ENCODE peak calls at places on chromosomes 16 and 17, in eight cellular contexts. One of them, this sample, is unnamed.

GRCh38 chr17:44591223-44591622 is 33.9 kb downstream of the FZD2 start:
- DNase-seq in NCI-H2081: no peak
- DNase-seq in DMS153: no peak
- DNase-seq in NCI-H1930: no peak
- DNase-seq in hippocampal formation: no peak
- DNase-seq in NCI-H1436 treated with DMSO at 0.1 percent for 48 hours: no peak
- DNase-seq in effector CD4-positive, alpha-beta T cell: no peak
- DNase-seq in mucosa of gallbladder: no peak
- DNase-seq in this sample: no peak

GRCh38 chr16:50313596-50314483 is 47.5 kb downstream of the ADCY7 start:
- DNase-seq in NCI-H2081: no peak
- DNase-seq in NCI-H1436 treated with DMSO at 0.1 percent for 48 hours: no peak
- DNase-seq in DMS153: no peak
- DNase-seq in NCI-H1930: no peak
- DNase-seq in hippocampal formation: peak
- DNase-seq in mucosa of gallbladder: peak
- DNase-seq in effector CD4-positive, alpha-beta T cell: peak
- DNase-seq in this sample: no peak

GRCh38 chr16:68069511-68070248 is 15.5 kb upstream of the NFATC3 start:
- DNase-seq in NCI-H2081: no peak
- DNase-seq in hippocampal formation: no peak
- DNase-seq in NCI-H1436 treated with DMSO at 0.1 percent for 48 hours: no peak
- DNase-seq in NCI-H1930: no peak
- DNase-seq in DMS153: peak
- DNase-seq in effector CD4-positive, alpha-beta T cell: peak
- DNase-seq in mucosa of gallbladder: no peak
- DNase-seq in this sample: no peak

GRCh38 chr16:21523411-21524067 is 75.8 kb upstream of the METTL9 start:
- DNase-seq in NCI-H2081: no peak
- DNase-seq in NCI-H1436 treated with DMSO at 0.1 percent for 48 hours: no peak
- DNase-seq in mucosa of gallbladder: no peak
- DNase-seq in DMS153: no peak
- DNase-seq in hippocampal formation: peak
- DNase-seq in effector CD4-positive, alpha-beta T cell: no peak
- DNase-seq in NCI-H1930: no peak
- DNase-seq in this sample: no peak

GRCh38 chr16:1036121-1036520 is 36.4 kb upstream of the SSTR5 start:
- DNase-seq in DMS153: no peak
- DNase-seq in hippocampal formation: no peak
- DNase-seq in effector CD4-positive, alpha-beta T cell: no peak
- DNase-seq in NCI-H2081: no peak
- DNase-seq in mucosa of gallbladder: no peak
- DNase-seq in NCI-H1436 treated with DMSO at 0.1 percent for 48 hours: no peak
- DNase-seq in NCI-H1930: no peak
- DNase-seq in this sample: no peak

GRCh38 chr17:550041-550398 is 164.6 kb downstream of the VPS53 start:
- DNase-seq in NCI-H1930: no peak
- DNase-seq in hippocampal formation: no peak
- DNase-seq in DMS153: no peak
- DNase-seq in NCI-H1436 treated with DMSO at 0.1 percent for 48 hours: no peak
- DNase-seq in mucosa of gallbladder: no peak
- DNase-seq in effector CD4-positive, alpha-beta T cell: no peak
- DNase-seq in NCI-H2081: no peak
- DNase-seq in this sample: no peak

GRCh38 chr17:77535435-77535834 is 394.7 kb downstream of the SEC14L1 start:
- DNase-seq in effector CD4-positive, alpha-beta T cell: no peak
- DNase-seq in NCI-H1930: no peak
- DNase-seq in NCI-H1436 treated with DMSO at 0.1 percent for 48 hours: no peak
- DNase-seq in mucosa of gallbladder: peak
- DNase-seq in NCI-H2081: no peak
- DNase-seq in hippocampal formation: no peak
- DNase-seq in DMS153: no peak
- DNase-seq in this sample: no peak

GRCh38 chr16:66774981-66775380 is 23.6 kb upstream of the DYNC1LI2 start:
- DNase-seq in DMS153: no peak
- DNase-seq in NCI-H1436 treated with DMSO at 0.1 percent for 48 hours: no peak
- DNase-seq in effector CD4-positive, alpha-beta T cell: no peak
- DNase-seq in mucosa of gallbladder: no peak
- DNase-seq in NCI-H1930: no peak
- DNase-seq in hippocampal formation: no peak
- DNase-seq in NCI-H2081: no peak
- DNase-seq in this sample: no peak

GRCh38 chr17:71496552-71496951 is 624.3 kb upstream of the SOX9 start:
- DNase-seq in NCI-H1930: no peak
- DNase-seq in hippocampal formation: no peak
- DNase-seq in effector CD4-positive, alpha-beta T cell: no peak
- DNase-seq in NCI-H2081: no peak
- DNase-seq in NCI-H1436 treated with DMSO at 0.1 percent for 48 hours: no peak
- DNase-seq in mucosa of gallbladder: no peak
- DNase-seq in DMS153: no peak
- DNase-seq in this sample: no peak

GRCh38 chr16:58026139-58026704 is 668 bp downstream of the MMP15 start:
- DNase-seq in DMS153: peak
- DNase-seq in effector CD4-positive, alpha-beta T cell: no peak
- DNase-seq in NCI-H2081: peak
- DNase-seq in NCI-H1930: no peak
- DNase-seq in NCI-H1436 treated with DMSO at 0.1 percent for 48 hours: peak
- DNase-seq in hippocampal formation: no peak
- DNase-seq in mucosa of gallbladder: no peak
- DNase-seq in this sample: no peak

GRCh38 chr17:63171428-63172205 is 205.6 kb downstream of the TANC2 start:
- DNase-seq in NCI-H1930: no peak
- DNase-seq in DMS153: no peak
- DNase-seq in hippocampal formation: no peak
- DNase-seq in NCI-H2081: no peak
- DNase-seq in mucosa of gallbladder: no peak
- DNase-seq in effector CD4-positive, alpha-beta T cell: no peak
- DNase-seq in NCI-H1436 treated with DMSO at 0.1 percent for 48 hours: no peak
- DNase-seq in this sample: no peak

GRCh38 chr16:76729525-76729924 is 452.3 kb downstream of the CNTNAP4 start:
- DNase-seq in mucosa of gallbladder: no peak
- DNase-seq in effector CD4-positive, alpha-beta T cell: no peak
- DNase-seq in DMS153: peak
- DNase-seq in NCI-H2081: peak
- DNase-seq in NCI-H1930: no peak
- DNase-seq in NCI-H1436 treated with DMSO at 0.1 percent for 48 hours: no peak
- DNase-seq in hippocampal formation: no peak
- DNase-seq in this sample: no peak

GRCh38 chr16:28526201-28527099 is 12.3 kb downstream of the NUPR1 start:
- DNase-seq in DMS153: no peak
- DNase-seq in mucosa of gallbladder: no peak
- DNase-seq in NCI-H1436 treated with DMSO at 0.1 percent for 48 hours: no peak
- DNase-seq in effector CD4-positive, alpha-beta T cell: no peak
- DNase-seq in hippocampal formation: no peak
- DNase-seq in NCI-H1930: no peak
- DNase-seq in NCI-H2081: no peak
- DNase-seq in this sample: no peak

This sample was measured in NCI-H446 treated with DMSO at 0.1 percent for 48 hours.